ENCODE peak calls at places on chromosomes 1 and 21, in five cellular contexts. J, Q, W, E and R are unnamed samples.

GRCh38 chr1:150259758-150260669 is 2.4 kb downstream of the CA14 start:
- DNase-seq in W (peak; percentile 48), J (peak; percentile 44), E (no peak), Q (no peak), R (no peak)

GRCh38 chr1:54543729-54544496 is 4.1 kb upstream of the ACOT11 start:
- DNase-seq in Q (peak; percentile 66), E (no peak), J (no peak), W (peak; percentile 23), R (no peak)

GRCh38 chr1:41313661-41314131 is 47.5 kb upstream of the FOXO6 start:
- DNase-seq in J (no peak), Q (no peak), W (no peak), E (no peak), R (no peak)

GRCh38 chr1:70041317-70042045 is 163.9 kb downstream of the LRRC40 start:
- DNase-seq in J (no peak), Q (no peak), E (no peak), W (no peak), R (no peak)

GRCh38 chr21:17607684-17608083 is 5.0 kb downstream of the BTG3 start:
- DNase-seq in W (no peak), J (no peak), Q (no peak), E (no peak), R (no peak)

GRCh38 chr1:12141533-12141855 is 25.3 kb upstream of the TNFRSF1B start:
- DNase-seq in E (peak; percentile 22), J (no peak), W (no peak), Q (no peak), R (no peak)

GRCh38 chr1:89842547-89843278 is 21.9 kb downstream of the LRRC8D start:
- DNase-seq in Q (peak; percentile 46), E (no peak), W (no peak), J (peak; percentile 61), R (no peak)

GRCh38 chr1:81690881-81691453 is 109.8 kb upstream of the ADGRL2 start:
- DNase-seq in Q (no peak), W (no peak), E (no peak), J (no peak), R (no peak)

GRCh38 chr1:44621841-44622286 is 52.4 kb downstream of the TMEM53 start:
- DNase-seq in W (no peak), Q (no peak), E (no peak), J (no peak), R (no peak)

GRCh38 chr1:9625761-9626160 is 25.8 kb upstream of the PIK3CD start:
- DNase-seq in Q (no peak), J (no peak), W (no peak), E (no peak), R (no peak)

GRCh38 chr1:226702318-226702956 is 36.6 kb downstream of the ITPKB start:
- DNase-seq in J (no peak), W (no peak), E (no peak), Q (peak; percentile 77), R (no peak)

GRCh38 chr1:86703696-86704455 is 500 bp upstream of the SH3GLB1 start:
- DNase-seq in Q (no peak), E (no peak), W (no peak), J (peak; percentile 83), R (no peak)

GRCh38 chr1:176559474-176560390 is 96.8 kb downstream of the PAPPA2 start:
- DNase-seq in J (peak; percentile 10), W (peak; percentile 40), Q (peak; percentile 37), E (peak; percentile 53), R (no peak)